ENCODE peak calls at places on chromosomes 2 and 18, in seven cellular contexts. W, B, S, M, T, I and P are unnamed samples.

GRCh38 chr2:9800975-9801723 is 42.1 kb upstream of the TAF1B start:
- DNase-seq in W (no peak), B (no peak), S (peak), M (peak), T (no peak), I (no peak), P (no peak)

GRCh38 chr2:15930589-15931513 is 9.5 kb upstream of the MYCN start:
- DNase-seq in W (no peak), B (no peak), S (no peak), M (no peak), T (no peak), I (no peak), P (no peak)

GRCh38 chr2:216789088-216789487 is 70.8 kb downstream of the TNP1 start:
- DNase-seq in W (no peak), B (no peak), S (no peak), M (no peak), T (no peak), I (no peak), P (no peak)

GRCh38 chr2:66305714-66306113 is 129.2 kb upstream of the MEIS1 start:
- DNase-seq in W (no peak), B (no peak), S (peak), M (peak), T (peak), I (peak), P (no peak)

GRCh38 chr2:191999101-191999836 is 152.4 kb upstream of the CAVIN2 start:
- DNase-seq in W (no peak), B (no peak), S (no peak), M (no peak), T (no peak), I (no peak), P (no peak)

GRCh38 chr2:43238176-43238575 is 11.8 kb upstream of the ZFP36L2 start:
- DNase-seq in W (peak), B (no peak), S (no peak), M (peak), T (no peak), I (no peak), P (no peak)

GRCh38 chr2:64228923-64229322 is 84.7 kb upstream of the PELI1 start:
- DNase-seq in W (no peak), B (no peak), S (no peak), M (no peak), T (no peak), I (no peak), P (no peak)

GRCh38 chr2:171057575-171057974 is 103.1 kb downstream of the TLK1 start:
- DNase-seq in W (no peak), B (no peak), S (no peak), M (no peak), T (no peak), I (no peak), P (no peak)

GRCh38 chr2:205197468-205198129 is 484.7 kb upstream of the NRP2 start:
- DNase-seq in W (peak), B (no peak), S (no peak), M (peak), T (no peak), I (no peak), P (no peak)

GRCh38 chr2:105929506-105929905 is 184.8 kb downstream of the NCK2 start:
- DNase-seq in W (no peak), B (no peak), S (no peak), M (peak), T (no peak), I (no peak), P (no peak)

GRCh38 chr2:348517-348916 is 60.6 kb upstream of the ALKAL2 start:
- DNase-seq in W (no peak), B (no peak), S (no peak), M (peak), T (no peak), I (no peak), P (no peak)

GRCh38 chr2:227322530-227323190 is 2.4 kb upstream of the MFF start:
- DNase-seq in W (no peak), B (no peak), S (no peak), M (no peak), T (no peak), I (no peak), P (no peak)

GRCh38 chr2:108968619-108969018 is 20.4 kb downstream of the EDAR start:
- DNase-seq in W (no peak), B (no peak), S (no peak), M (no peak), T (no peak), I (no peak), P (no peak)

GRCh38 chr2:239396881-239397681 is 3.7 kb downstream of the HDAC4 start:
- DNase-seq in W (no peak), B (no peak), S (peak), M (no peak), T (no peak), I (no peak), P (no peak)

GRCh38 chr2:25341753-25342371 is at the start of gene DNMT3A:
- DNase-seq in W (peak), B (peak), S (peak), M (peak), T (peak), I (peak), P (peak)

GRCh38 chr2:54570925-54571694 is 115.0 kb downstream of the SPTBN1 start:
- DNase-seq in W (peak), B (peak), S (peak), M (peak), T (no peak), I (no peak), P (peak)

GRCh38 chr2:180873219-180873618 is 107.2 kb upstream of the UBE2E3 start:
- DNase-seq in W (no peak), B (no peak), S (no peak), M (no peak), T (no peak), I (no peak), P (no peak)

GRCh38 chr2:164739966-164740365 is 101.7 kb downstream of the COBLL1 start:
- DNase-seq in W (no peak), B (no peak), S (no peak), M (peak), T (no peak), I (no peak), P (no peak)

GRCh38 chr2:31362581-31362980 is 52.0 kb downstream of the XDH start:
- DNase-seq in W (no peak), B (no peak), S (no peak), M (no peak), T (no peak), I (no peak), P (no peak)

GRCh38 chr2:223976635-223977226 is 19.5 kb downstream of the MRPL44 start:
- DNase-seq in W (no peak), B (no peak), S (no peak), M (peak), T (no peak), I (no peak), P (no peak)

GRCh38 chr2:219475697-219476604 is 22.7 kb upstream of the GMPPA start:
- DNase-seq in W (peak), B (no peak), S (peak), M (peak), T (peak), I (peak), P (peak)

GRCh38 chr18:907880-908512 is 3.3 kb downstream of the ADCYAP1 start:
- DNase-seq in W (no peak), B (no peak), S (no peak), M (no peak), T (no peak), I (no peak), P (peak)

GRCh38 chr2:136916131-136916530 is 150.8 kb downstream of the THSD7B start:
- DNase-seq in W (no peak), B (no peak), S (no peak), M (peak), T (no peak), I (no peak), P (no peak)

GRCh38 chr2:186183406-186183805 is 302.7 kb upstream of the ZC3H15 start:
- DNase-seq in W (no peak), B (no peak), S (no peak), M (no peak), T (no peak), I (no peak), P (no peak)

GRCh38 chr2:230798769-230799399 is 65.9 kb upstream of the ITM2C start:
- DNase-seq in W (peak), B (no peak), S (no peak), M (peak), T (no peak), I (peak), P (no peak)

GRCh38 chr18:45829896-45830295 is 4.4 kb downstream of the SIGLEC15 start:
- DNase-seq in W (no peak), B (no peak), S (no peak), M (no peak), T (no peak), I (no peak), P (no peak)

GRCh38 chr2:42045956-42046748 is 1.7 kb upstream of the PKDCC start:
- DNase-seq in W (no peak), B (no peak), S (no peak), M (no peak), T (no peak), I (no peak), P (no peak)

GRCh38 chr2:191580581-191580980 is 97.4 kb upstream of the NABP1 start:
- DNase-seq in W (no peak), B (no peak), S (no peak), M (peak), T (no peak), I (no peak), P (no peak)

GRCh38 chr2:159093496-159093895 is 125.1 kb downstream of the TANC1 start:
- DNase-seq in W (no peak), B (no peak), S (no peak), M (no peak), T (no peak), I (no peak), P (no peak)

GRCh38 chr2:40101076-40101688 is 322.1 kb upstream of the THUMPD2 start:
- DNase-seq in W (peak), B (peak), S (no peak), M (peak), T (no peak), I (no peak), P (no peak)

GRCh38 chr2:221124542-221125235 is 447.4 kb downstream of the EPHA4 start:
- DNase-seq in W (no peak), B (no peak), S (no peak), M (no peak), T (no peak), I (no peak), P (no peak)

GRCh38 chr2:177678939-177679338 is 286.4 kb downstream of the AGPS start:
- DNase-seq in W (no peak), B (no peak), S (no peak), M (no peak), T (no peak), I (no peak), P (no peak)

GRCh38 chr2:153873062-153874048 is 1.6 kb downstream of the GALNT13 start:
- DNase-seq in W (no peak), B (no peak), S (no peak), M (no peak), T (no peak), I (peak), P (no peak)

GRCh38 chr18:74290831-74291770 is 662 bp downstream of the CYB5A start:
- DNase-seq in W (no peak), B (no peak), S (no peak), M (no peak), T (peak), I (no peak), P (peak)
- TF ChIP-seq CTCF in W (no peak), B (no peak), S (no peak), M (no peak), T (peak), I (peak), P (no peak)

GRCh38 chr18:42271656-42272355 is 316.8 kb downstream of the PIK3C3 start:
- DNase-seq in W (no peak), B (no peak), S (no peak), M (no peak), T (no peak), I (no peak), P (no peak)

GRCh38 chr18:42268793-42269192 is 313.8 kb downstream of the PIK3C3 start:
- DNase-seq in W (no peak), B (no peak), S (no peak), M (no peak), T (no peak), I (no peak), P (no peak)

GRCh38 chr18:42275949-42276730 is 321.1 kb downstream of the PIK3C3 start:
- DNase-seq in W (no peak), B (no peak), S (no peak), M (no peak), T (no peak), I (no peak), P (no peak)

GRCh38 chr18:42275138-42275535 is 320.1 kb downstream of the PIK3C3 start:
- DNase-seq in W (no peak), B (no peak), S (no peak), M (no peak), T (no peak), I (no peak), P (no peak)

DNA sequence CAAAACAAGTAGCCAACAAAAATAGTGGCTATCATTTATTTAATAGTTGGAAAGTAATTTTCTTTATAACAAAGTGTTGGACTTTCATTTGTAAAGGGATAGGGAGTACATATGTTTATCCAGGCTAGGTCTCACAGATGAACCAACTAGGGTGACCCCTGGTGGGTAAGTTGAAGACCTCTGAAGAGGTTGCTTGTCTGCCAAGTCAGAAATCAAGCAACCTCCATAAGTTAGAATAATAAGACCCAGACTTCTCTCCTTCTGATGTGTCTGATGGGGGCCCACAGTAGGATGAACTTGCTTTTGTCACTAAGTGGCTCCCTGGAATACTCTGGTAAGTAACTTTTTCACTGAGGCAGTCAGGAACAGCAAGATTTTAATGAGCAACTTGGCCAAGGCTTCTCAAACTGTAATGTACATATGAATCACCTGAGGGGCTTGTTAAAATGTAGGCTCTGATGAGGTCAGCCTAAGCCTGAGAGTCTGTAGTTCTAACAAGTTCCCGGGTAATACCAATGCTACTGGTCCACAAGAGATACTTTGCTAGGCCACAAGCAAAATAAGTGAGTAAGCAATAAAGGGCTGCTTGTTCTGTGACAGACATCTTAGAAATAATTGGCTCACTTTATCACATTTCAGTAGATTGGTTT is 319.6 kb downstream of the PIK3C3 start:
- DNase-seq in W (peak), B (no peak), S (no peak), M (peak), T (no peak), I (no peak), P (peak)
- TF ChIP-seq CTCF in W (peak), B (peak), S (no peak), M (peak), T (no peak), I (peak), P (peak)

GRCh38 chr2:20126469-20126868 is 75.0 kb upstream of the LAPTM4A start:
- DNase-seq in W (no peak), B (no peak), S (no peak), M (no peak), T (no peak), I (no peak), P (no peak)

GRCh38 chr2:20130821-20131645 is 79.6 kb upstream of the LAPTM4A start:
- DNase-seq in W (no peak), B (no peak), S (no peak), M (no peak), T (no peak), I (no peak), P (no peak)

GRCh38 chr2:20132990-20133535 is 81.6 kb upstream of the LAPTM4A start:
- DNase-seq in W (no peak), B (no peak), S (no peak), M (no peak), T (no peak), I (no peak), P (no peak)

GRCh38 chr2:20128506-20129319 is 77.3 kb upstream of the LAPTM4A start:
- DNase-seq in W (no peak), B (no peak), S (no peak), M (no peak), T (no peak), I (no peak), P (no peak)

DNA sequence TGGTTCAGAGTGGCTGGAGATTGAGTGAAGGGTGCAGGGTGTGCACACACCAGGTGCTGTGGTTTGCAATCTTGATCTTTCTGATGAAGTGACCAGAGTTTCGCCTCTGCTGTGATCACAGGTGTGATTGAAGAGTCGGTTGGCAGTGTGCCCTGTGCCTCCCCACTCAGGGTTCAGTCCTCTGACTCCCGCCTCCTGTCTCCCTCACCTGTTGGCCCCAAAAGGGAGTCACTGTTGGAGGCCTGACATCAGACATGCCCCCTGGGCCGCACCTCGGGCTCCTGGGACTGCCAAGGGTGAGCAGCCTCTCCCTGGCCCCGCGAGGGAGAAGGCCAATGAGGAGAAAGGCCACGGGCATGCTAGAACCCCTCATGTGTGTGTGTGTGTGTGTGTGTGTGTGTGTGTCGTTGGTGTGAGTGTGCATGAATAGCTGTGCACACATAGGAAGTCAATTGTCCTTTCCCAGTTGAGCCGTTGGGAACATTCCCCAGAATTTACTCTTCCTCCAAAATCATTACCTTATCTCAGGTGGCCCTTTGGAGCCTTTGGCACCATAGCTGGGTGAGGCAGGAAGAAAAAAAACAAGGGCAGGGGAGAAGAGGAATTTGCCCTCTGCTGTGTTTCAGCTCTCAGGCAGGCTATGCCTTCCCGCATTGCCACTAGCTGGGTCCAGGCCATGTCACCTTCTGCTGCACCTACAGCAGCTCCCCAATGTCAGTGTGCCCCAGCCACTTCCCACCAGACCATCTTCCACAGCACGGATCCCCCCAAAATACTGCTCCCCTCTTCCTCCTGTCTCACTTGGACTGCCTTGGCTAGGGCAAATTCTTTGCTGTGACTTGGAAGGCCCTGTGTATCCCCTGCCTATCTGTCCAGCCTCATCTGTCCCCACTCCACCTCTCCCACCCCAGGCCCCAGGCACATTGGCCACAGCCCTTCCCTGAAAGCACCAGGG is 78.2 kb upstream of the LAPTM4A start:
- DNase-seq in W (peak), B (no peak), S (no peak), M (no peak), T (no peak), I (no peak), P (no peak)
- TF ChIP-seq CTCF in W (no peak), B (no peak), S (no peak), M (no peak), T (no peak), I (no peak), P (no peak)

GRCh38 chr2:204026294-204026693 is 89.7 kb downstream of the ICOS start:
- DNase-seq in W (no peak), B (no peak), S (no peak), M (no peak), T (no peak), I (no peak), P (no peak)
- TF ChIP-seq CTCF in W (peak), B (no peak), S (no peak), M (peak), T (no peak), I (peak), P (no peak)

GRCh38 chr2:112876257-112876970 is 34.6 kb upstream of the IL37 start:
- DNase-seq in W (no peak), B (no peak), S (no peak), M (no peak), T (no peak), I (no peak), P (no peak)
- TF ChIP-seq CTCF in W (no peak), B (no peak), S (no peak), M (no peak), T (no peak), I (no peak), P (no peak)

GRCh38 chr2:214378455-214379103 is 32.3 kb upstream of the VWC2L start:
- DNase-seq in W (no peak), B (no peak), S (no peak), M (no peak), T (no peak), I (no peak), P (no peak)
- TF ChIP-seq CTCF in W (no peak), B (no peak), S (no peak), M (no peak), T (no peak), I (no peak), P (no peak)